ENCODE peak calls at places on chromosomes 1 and 21, in six cellular contexts. One of them, this sample, is unnamed.

GRCh38 chr1:228323401-228323800 is 83.2 kb downstream of the TRIM11 start:
- DNase-seq in central memory CD4-positive, alpha-beta T cell: no peak
- DNase-seq in Calu3: no peak
- DNase-seq in HFFc6: no peak
- DNase-seq in A549: no peak
- DNase-seq in dorsolateral prefrontal cortex: no peak
- DNase-seq in this sample: no peak

GRCh38 chr1:42845866-42846256 is 552 bp upstream of the ZNF691 start:
- DNase-seq in Calu3: no peak
- DNase-seq in dorsolateral prefrontal cortex: no peak
- DNase-seq in central memory CD4-positive, alpha-beta T cell: no peak
- DNase-seq in A549: no peak
- DNase-seq in HFFc6: no peak
- DNase-seq in this sample: no peak

GRCh38 chr1:18191037-18191867 is 83.7 kb downstream of the IGSF21 start:
- DNase-seq in A549: no peak
- DNase-seq in central memory CD4-positive, alpha-beta T cell: no peak
- DNase-seq in HFFc6: no peak
- DNase-seq in dorsolateral prefrontal cortex: no peak
- DNase-seq in Calu3: no peak
- DNase-seq in this sample: no peak

GRCh38 chr1:114002492-114003290 is 23.4 kb downstream of the OLFML3 start:
- DNase-seq in HFFc6: peak
- DNase-seq in dorsolateral prefrontal cortex: no peak
- DNase-seq in A549: no peak
- DNase-seq in central memory CD4-positive, alpha-beta T cell: no peak
- DNase-seq in Calu3: no peak
- DNase-seq in this sample: no peak

GRCh38 chr1:104238991-104239390 is 489.3 kb downstream of the AMY1C start:
- DNase-seq in HFFc6: no peak
- DNase-seq in central memory CD4-positive, alpha-beta T cell: no peak
- DNase-seq in dorsolateral prefrontal cortex: no peak
- DNase-seq in Calu3: no peak
- DNase-seq in A549: no peak
- DNase-seq in this sample: no peak

GRCh38 chr1:75791022-75791421 is 5.0 kb downstream of the RABGGTB start:
- DNase-seq in central memory CD4-positive, alpha-beta T cell: no peak
- DNase-seq in dorsolateral prefrontal cortex: no peak
- DNase-seq in HFFc6: no peak
- DNase-seq in A549: no peak
- DNase-seq in Calu3: no peak
- DNase-seq in this sample: no peak

GRCh38 chr21:32412998-32413504 is 545 bp downstream of the EVA1C start:
- DNase-seq in central memory CD4-positive, alpha-beta T cell: no peak
- DNase-seq in A549: no peak
- DNase-seq in HFFc6: no peak
- DNase-seq in dorsolateral prefrontal cortex: peak
- DNase-seq in Calu3: peak
- DNase-seq in this sample: peak

GRCh38 chr1:19300211-19300610 is 11.6 kb upstream of the AKR7A3 start:
- DNase-seq in central memory CD4-positive, alpha-beta T cell: no peak
- DNase-seq in Calu3: no peak
- DNase-seq in dorsolateral prefrontal cortex: no peak
- DNase-seq in A549: no peak
- DNase-seq in HFFc6: no peak
- DNase-seq in this sample: no peak

GRCh38 chr1:204659061-204659460 is 26.5 kb downstream of the LRRN2 start:
- DNase-seq in Calu3: no peak
- DNase-seq in dorsolateral prefrontal cortex: no peak
- DNase-seq in HFFc6: peak
- DNase-seq in A549: no peak
- DNase-seq in central memory CD4-positive, alpha-beta T cell: no peak
- DNase-seq in this sample: no peak

GRCh38 chr1:64000021-64000420 is 203.4 kb upstream of the UBE2U start:
- DNase-seq in Calu3: no peak
- DNase-seq in central memory CD4-positive, alpha-beta T cell: no peak
- DNase-seq in dorsolateral prefrontal cortex: no peak
- DNase-seq in HFFc6: peak
- DNase-seq in A549: no peak
- DNase-seq in this sample: peak

GRCh38 chr1:186662752-186663151 is 17.5 kb downstream of the PTGS2 start:
- DNase-seq in HFFc6: peak
- DNase-seq in dorsolateral prefrontal cortex: no peak
- DNase-seq in Calu3: no peak
- DNase-seq in A549: no peak
- DNase-seq in central memory CD4-positive, alpha-beta T cell: no peak
- DNase-seq in this sample: peak

GRCh38 chr1:198346178-198346577 is 189.4 kb downstream of the NEK7 start:
- DNase-seq in HFFc6: no peak
- DNase-seq in central memory CD4-positive, alpha-beta T cell: no peak
- DNase-seq in dorsolateral prefrontal cortex: no peak
- DNase-seq in A549: no peak
- DNase-seq in Calu3: no peak
- DNase-seq in this sample: no peak

GRCh38 chr1:166166701-166167394 is at the start of gene FAM78B:
- DNase-seq in Calu3: peak
- DNase-seq in central memory CD4-positive, alpha-beta T cell: peak
- DNase-seq in HFFc6: no peak
- DNase-seq in dorsolateral prefrontal cortex: peak
- DNase-seq in A549: peak
- DNase-seq in this sample: peak

GRCh38 chr1:89692601-89693503 is 59.9 kb downstream of the LRRC8C start:
- DNase-seq in HFFc6: peak
- DNase-seq in dorsolateral prefrontal cortex: no peak
- DNase-seq in Calu3: no peak
- DNase-seq in central memory CD4-positive, alpha-beta T cell: no peak
- DNase-seq in A549: no peak
- DNase-seq in this sample: no peak

GRCh38 chr1:15760520-15761211 is 2.1 kb downstream of the FBLIM1 start:
- DNase-seq in Calu3: no peak
- DNase-seq in dorsolateral prefrontal cortex: no peak
- DNase-seq in central memory CD4-positive, alpha-beta T cell: no peak
- DNase-seq in A549: no peak
- DNase-seq in HFFc6: peak
- DNase-seq in this sample: peak

GRCh38 chr1:30599721-30600120 is 123.7 kb downstream of the MATN1 start:
- DNase-seq in dorsolateral prefrontal cortex: no peak
- DNase-seq in A549: no peak
- DNase-seq in central memory CD4-positive, alpha-beta T cell: no peak
- DNase-seq in HFFc6: no peak
- DNase-seq in Calu3: no peak
- DNase-seq in this sample: no peak

GRCh38 chr1:34642679-34643078 is 112.2 kb upstream of the GJB5 start:
- DNase-seq in central memory CD4-positive, alpha-beta T cell: no peak
- DNase-seq in Calu3: no peak
- DNase-seq in HFFc6: no peak
- DNase-seq in dorsolateral prefrontal cortex: no peak
- DNase-seq in A549: no peak
- DNase-seq in this sample: no peak

GRCh38 chr1:230884646-230885045 is 16.3 kb upstream of the C1orf198 start:
- DNase-seq in HFFc6: no peak
- DNase-seq in A549: no peak
- DNase-seq in central memory CD4-positive, alpha-beta T cell: no peak
- DNase-seq in Calu3: no peak
- DNase-seq in dorsolateral prefrontal cortex: no peak
- DNase-seq in this sample: no peak

GRCh38 chr1:1471389-1472045 is at the start of gene ATAD3B:
- DNase-seq in dorsolateral prefrontal cortex: peak
- DNase-seq in A549: no peak
- DNase-seq in central memory CD4-positive, alpha-beta T cell: peak
- DNase-seq in HFFc6: peak
- DNase-seq in Calu3: peak
- DNase-seq in this sample: peak

GRCh38 chr1:14778882-14779594 is 180.6 kb downstream of the KAZN start:
- DNase-seq in dorsolateral prefrontal cortex: no peak
- DNase-seq in Calu3: peak
- DNase-seq in A549: peak
- DNase-seq in HFFc6: no peak
- DNase-seq in central memory CD4-positive, alpha-beta T cell: no peak
- DNase-seq in this sample: peak

GRCh38 chr1:79090985-79091384 is 84.5 kb upstream of the ADGRL4 start:
- DNase-seq in dorsolateral prefrontal cortex: no peak
- DNase-seq in central memory CD4-positive, alpha-beta T cell: no peak
- DNase-seq in A549: no peak
- DNase-seq in HFFc6: no peak
- DNase-seq in Calu3: no peak
- DNase-seq in this sample: no peak

GRCh38 chr1:37255111-37255795 is 219.1 kb upstream of the ZC3H12A start:
- DNase-seq in A549: peak
- DNase-seq in HFFc6: no peak
- DNase-seq in dorsolateral prefrontal cortex: peak
- DNase-seq in Calu3: peak
- DNase-seq in central memory CD4-positive, alpha-beta T cell: no peak
- DNase-seq in this sample: no peak

GRCh38 chr1:223417444-223417843 is 24.2 kb downstream of the CCDC185 start:
- DNase-seq in central memory CD4-positive, alpha-beta T cell: no peak
- DNase-seq in A549: no peak
- DNase-seq in Calu3: peak
- DNase-seq in HFFc6: no peak
- DNase-seq in dorsolateral prefrontal cortex: no peak
- DNase-seq in this sample: no peak

GRCh38 chr1:210201671-210202070 is 30.9 kb upstream of the SERTAD4 start:
- DNase-seq in Calu3: no peak
- DNase-seq in HFFc6: peak
- DNase-seq in A549: no peak
- DNase-seq in central memory CD4-positive, alpha-beta T cell: no peak
- DNase-seq in dorsolateral prefrontal cortex: no peak
- DNase-seq in this sample: peak

GRCh38 chr1:39852214-39852791 is 31.0 kb downstream of the TRIT1 start:
- DNase-seq in central memory CD4-positive, alpha-beta T cell: no peak
- DNase-seq in Calu3: no peak
- DNase-seq in dorsolateral prefrontal cortex: no peak
- DNase-seq in A549: no peak
- DNase-seq in HFFc6: no peak
- DNase-seq in this sample: no peak

GRCh38 chr1:8011923-8012858 is 13.9 kb downstream of the ERRFI1 start:
- DNase-seq in A549: no peak
- DNase-seq in central memory CD4-positive, alpha-beta T cell: no peak
- DNase-seq in dorsolateral prefrontal cortex: no peak
- DNase-seq in HFFc6: no peak
- DNase-seq in Calu3: no peak
- DNase-seq in this sample: no peak

GRCh38 chr1:154808909-154809262 is 61.2 kb downstream of the KCNN3 start:
- DNase-seq in A549: no peak
- DNase-seq in central memory CD4-positive, alpha-beta T cell: no peak
- DNase-seq in HFFc6: no peak
- DNase-seq in dorsolateral prefrontal cortex: no peak
- DNase-seq in Calu3: no peak
- DNase-seq in this sample: no peak